ENCODE peak calls at places on chromosomes 16 and 17, in seven cellular contexts. U is HepG2, J is colonic mucosa, I is heart left ventricle, C is RWPE1, Q is GM20000, A is uterus. Z is an unnamed sample.

GRCh38 chr17:18377437-18378204 is at the start of gene EVPLL:
- DNase-seq in U (no peak), J (peak; percentile 81), I (peak; percentile 72), C (peak; percentile 71), Q (no peak), A (no peak), Z (peak; percentile 93)

GRCh38 chr17:72691017-72691416 is 401.5 kb downstream of the SLC39A11 start:
- DNase-seq in U (no peak), J (no peak), I (no peak), C (no peak), Q (no peak), A (no peak), Z (no peak)

GRCh38 chr16:85857406-85857805 is 41.6 kb upstream of the IRF8 start:
- DNase-seq in U (no peak), J (peak; percentile 14), I (no peak), C (no peak), Q (no peak), A (no peak), Z (no peak)

GRCh38 chr16:54193656-54194007 is 93.0 kb downstream of the IRX3 start:
- DNase-seq in U (peak; percentile 58), J (peak; percentile 78), I (peak; percentile 90), C (peak; percentile 59), Q (peak; percentile 80), A (peak; percentile 43), Z (peak; percentile 86)

GRCh38 chr16:56675685-56676210 is 6.1 kb downstream of the MT1H start:
- DNase-seq in U (no peak), J (no peak), I (no peak), C (no peak), Q (no peak), A (no peak), Z (no peak)

GRCh38 chr16:8946544-8946943 is 17.2 kb downstream of the USP7 start:
- DNase-seq in U (no peak), J (peak; percentile 73), I (no peak), C (no peak), Q (no peak), A (no peak), Z (no peak)

GRCh38 chr16:86952769-86953168 is 364.4 kb downstream of the C16orf95 start:
- DNase-seq in U (no peak), J (no peak), I (no peak), C (no peak), Q (no peak), A (no peak), Z (peak; percentile 9)

GRCh38 chr17:4988168-4988567 is 693 bp upstream of the CAMTA2 start:
- DNase-seq in U (no peak), J (no peak), I (no peak), C (no peak), Q (peak; percentile 46), A (peak; percentile 38), Z (no peak)

GRCh38 chr16:86951831-86952598 is 365.2 kb downstream of the C16orf95 start:
- DNase-seq in U (no peak), J (no peak), I (no peak), C (peak; percentile 64), Q (no peak), A (no peak), Z (peak; percentile 96)

GRCh38 chr17:65523853-65524664 is 37.4 kb downstream of the AXIN2 start:
- DNase-seq in U (peak; percentile 51), J (no peak), I (no peak), C (no peak), Q (no peak), A (no peak), Z (no peak)

GRCh38 chr17:9725575-9725974 is 65.8 kb downstream of the DHRS7C start:
- DNase-seq in U (peak; percentile 20), J (no peak), I (no peak), C (no peak), Q (no peak), A (no peak), Z (no peak)
- TF ChIP-seq CTCF in U (peak; percentile 37), J (no peak), I (no peak), C (no peak), Q (no peak), A (no peak), Z (no peak)

DNA sequence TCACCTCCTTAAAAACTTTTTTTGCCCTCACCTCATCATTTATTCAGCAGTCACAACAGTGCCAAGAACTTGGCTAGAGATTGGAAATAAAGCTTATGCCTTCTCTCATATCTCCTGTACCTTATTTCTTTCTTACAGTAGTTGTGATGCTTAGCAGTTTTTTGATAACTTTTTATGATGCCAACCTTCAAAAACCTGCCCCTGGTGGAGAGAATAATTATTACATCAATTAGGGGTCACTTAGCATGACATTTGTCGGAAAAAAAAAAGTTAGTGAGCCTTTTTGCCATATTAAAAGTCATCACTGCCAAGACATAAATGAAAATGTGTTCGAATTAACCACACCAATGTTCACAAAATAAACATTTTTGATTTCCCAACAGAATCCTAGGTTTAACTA is 296.6 kb downstream of the WWOX start:
- DNase-seq in U (no peak), J (no peak), I (no peak), C (no peak), Q (no peak), A (no peak), Z (peak; percentile 1)
- TF ChIP-seq CTCF in U (no peak), J (peak; percentile 17), I (peak; percentile 9), C (peak; percentile 8), Q (no peak), A (no peak), Z (no peak)

DNA sequence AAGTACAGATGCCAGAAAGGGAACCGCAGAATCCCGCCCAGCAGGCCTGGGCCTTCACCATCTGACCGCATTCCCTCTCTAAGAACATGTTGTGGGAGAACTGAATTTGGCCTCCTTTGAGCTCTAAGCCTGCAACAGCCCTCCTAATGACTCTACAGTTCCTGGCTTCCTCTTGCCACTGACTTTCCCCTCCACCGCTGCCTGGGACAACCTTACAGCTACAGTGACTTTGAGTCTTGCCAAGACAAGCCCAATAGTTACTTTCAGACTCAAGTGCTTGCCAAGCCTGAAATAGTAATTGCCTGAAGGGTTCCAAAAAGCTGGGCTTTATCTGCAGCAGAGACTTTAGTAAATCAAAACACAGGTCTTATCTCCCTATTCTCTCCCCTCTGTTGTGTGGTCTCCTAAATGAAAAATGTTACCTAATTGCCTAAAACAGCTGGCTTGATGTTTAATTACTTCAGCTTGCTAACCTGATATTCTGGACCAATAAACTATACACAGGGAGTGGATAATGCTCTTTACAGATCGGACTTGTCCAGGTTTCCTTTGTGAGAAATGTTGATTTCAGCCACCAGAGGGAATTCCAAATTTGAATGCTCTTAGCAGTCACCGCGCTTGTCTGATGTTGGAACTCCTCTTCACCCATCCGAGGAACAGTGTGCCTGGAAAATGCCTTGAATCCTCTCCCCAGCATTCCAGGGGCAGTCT is 85.1 kb upstream of the TBX2 start:
- DNase-seq in U (no peak), J (no peak), I (no peak), C (peak; percentile 25), Q (no peak), A (peak; percentile 69), Z (peak; percentile 43)
- TF ChIP-seq CTCF in U (no peak), J (no peak), I (no peak), C (no peak), Q (no peak), A (peak; percentile 41), Z (no peak)

GRCh38 chr17:1716076-1716911 is 6.1 kb upstream of the TLCD2 start:
- DNase-seq in U (peak; percentile 99), J (peak; percentile 99), I (peak; percentile 100), C (peak; percentile 100), Q (peak; percentile 100), A (peak; percentile 100), Z (peak; percentile 100)
- TF ChIP-seq CTCF in U (peak; percentile 38), J (no peak), I (no peak), C (no peak), Q (no peak), A (peak; percentile 36), Z (no peak)

DNA sequence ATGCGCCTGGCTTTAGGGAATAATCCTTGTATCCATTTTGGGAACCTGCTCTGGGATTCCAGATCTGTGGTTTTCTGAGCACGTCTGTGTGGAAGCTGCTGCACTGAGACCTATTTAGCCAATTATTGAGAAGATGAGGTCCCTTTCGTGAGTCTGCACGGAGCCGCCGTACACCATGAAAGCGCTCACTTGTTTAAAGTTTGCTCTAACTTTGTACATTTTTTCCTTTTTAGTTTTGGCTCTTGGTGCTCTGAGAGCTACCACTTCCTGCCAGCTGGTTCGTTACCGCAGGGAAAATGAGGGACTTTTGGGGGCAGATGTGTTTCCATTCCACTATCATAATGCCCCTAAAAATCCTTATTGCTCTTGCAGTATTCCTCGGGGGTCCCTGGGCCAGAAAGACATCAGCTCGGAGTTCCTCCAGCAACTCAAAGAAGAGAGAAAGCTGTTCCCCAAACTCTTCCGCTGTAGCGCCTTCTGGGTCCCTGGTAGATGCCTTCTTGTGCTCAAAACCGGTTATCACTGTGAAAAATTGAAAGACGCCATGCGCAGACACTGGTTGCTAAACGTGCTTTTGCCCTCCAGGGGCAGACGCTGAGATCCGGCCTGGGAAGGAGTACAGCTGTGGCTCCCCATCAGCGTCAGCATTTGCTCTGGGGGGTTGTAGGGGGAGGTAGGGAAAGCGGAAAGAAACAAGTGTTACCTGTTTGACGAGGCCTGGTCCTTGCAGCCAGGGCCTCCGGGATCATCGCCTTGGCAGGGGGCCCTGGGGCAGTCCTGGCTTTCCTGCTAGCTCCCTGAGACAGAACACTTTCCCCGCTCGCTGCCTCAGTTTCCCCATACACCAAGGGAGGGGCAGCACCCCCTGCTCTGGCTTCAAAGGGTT is 238.1 kb downstream of the MRTFB start:
- DNase-seq in U (no peak), J (no peak), I (peak; percentile 38), C (peak; percentile 77), Q (peak; percentile 59), A (no peak), Z (no peak)
- TF ChIP-seq CTCF in U (no peak), J (no peak), I (no peak), C (no peak), Q (no peak), A (no peak), Z (no peak)

GRCh38 chr17:29241015-29241963 is 5.4 kb upstream of the CRYBA1 start:
- DNase-seq in U (peak; percentile 83), J (no peak), I (no peak), C (peak; percentile 92), Q (no peak), A (no peak), Z (peak; percentile 97)
- TF ChIP-seq CTCF in U (peak; percentile 32), J (no peak), I (no peak), C (no peak), Q (peak; percentile 24), A (no peak), Z (no peak)

GRCh38 chr17:78825696-78826095 is 14.9 kb downstream of the USP36 start:
- DNase-seq in U (no peak), J (no peak), I (peak; percentile 18), C (no peak), Q (no peak), A (no peak), Z (no peak)

GRCh38 chr17:78826836-78827509 is 13.6 kb downstream of the USP36 start:
- DNase-seq in U (no peak), J (no peak), I (peak; percentile 41), C (no peak), Q (no peak), A (no peak), Z (no peak)

GRCh38 chr17:78829477-78829876 is 11.1 kb downstream of the USP36 start:
- DNase-seq in U (no peak), J (no peak), I (no peak), C (no peak), Q (no peak), A (no peak), Z (no peak)

GRCh38 chr17:78826426-78826825 is 14.2 kb downstream of the USP36 start:
- DNase-seq in U (no peak), J (no peak), I (no peak), C (no peak), Q (no peak), A (no peak), Z (no peak)

GRCh38 chr17:78828470-78829185 is 12.0 kb downstream of the USP36 start:
- DNase-seq in U (no peak), J (no peak), I (no peak), C (peak; percentile 41), Q (no peak), A (no peak), Z (peak; percentile 50)
- TF ChIP-seq CTCF in U (peak; percentile 31), J (no peak), I (no peak), C (no peak), Q (no peak), A (no peak), Z (peak; percentile 23)

GRCh38 chr17:42009170-42009569 is 8.1 kb downstream of the DNAJC7 start:
- DNase-seq in U (peak; percentile 33), J (no peak), I (no peak), C (no peak), Q (no peak), A (no peak), Z (no peak)
- TF ChIP-seq CTCF in U (peak; percentile 61), J (no peak), I (no peak), C (no peak), Q (no peak), A (no peak), Z (no peak)